ENCODE peak calls at places on chromosome 18, in four cellular contexts. One of them, this sample, is unnamed.

GRCh38 chr18:37355772-37356171 is 209.8 kb downstream of the CELF4 start:
- DNase-seq in GM12878: no peak
- DNase-seq in cardiac muscle cell: no peak
- DNase-seq in tibial nerve: no peak
- DNase-seq in this sample: no peak

GRCh38 chr18:49241852-49242251 is 218.6 kb downstream of the DYM start:
- DNase-seq in tibial nerve: no peak
- DNase-seq in cardiac muscle cell: no peak
- DNase-seq in GM12878: no peak
- DNase-seq in this sample: no peak

GRCh38 chr18:77102246-77103040 is 30.1 kb downstream of the MBP start:
- DNase-seq in cardiac muscle cell: peak; percentile 81
- DNase-seq in tibial nerve: no peak
- DNase-seq in GM12878: peak; percentile 74
- DNase-seq in this sample: no peak

GRCh38 chr18:49399003-49399402 is 61.4 kb downstream of the DYM start:
- DNase-seq in cardiac muscle cell: peak; percentile 35
- DNase-seq in tibial nerve: no peak
- DNase-seq in GM12878: no peak
- DNase-seq in this sample: no peak

GRCh38 chr18:51195086-51195601 is 2.3 kb downstream of the MEX3C start:
- DNase-seq in cardiac muscle cell: no peak
- DNase-seq in GM12878: no peak
- DNase-seq in tibial nerve: no peak
- DNase-seq in this sample: no peak

GRCh38 chr18:79515944-79516351 is 120.2 kb downstream of the NFATC1 start:
- DNase-seq in GM12878: no peak
- DNase-seq in cardiac muscle cell: peak; percentile 31
- DNase-seq in tibial nerve: no peak
- DNase-seq in this sample: no peak

GRCh38 chr18:49048361-49048760 is 97.6 kb upstream of the SMAD7 start:
- DNase-seq in GM12878: no peak
- DNase-seq in cardiac muscle cell: peak; percentile 38
- DNase-seq in tibial nerve: no peak
- DNase-seq in this sample: no peak

GRCh38 chr18:13461488-13461887 is 242.9 kb downstream of the LDLRAD4 start:
- DNase-seq in tibial nerve: no peak
- DNase-seq in cardiac muscle cell: no peak
- DNase-seq in GM12878: no peak
- DNase-seq in this sample: no peak

GRCh38 chr18:74790451-74790850 is 192.8 kb downstream of the ZNF407 start:
- DNase-seq in tibial nerve: no peak
- DNase-seq in cardiac muscle cell: no peak
- DNase-seq in GM12878: no peak
- DNase-seq in this sample: no peak

DNA sequence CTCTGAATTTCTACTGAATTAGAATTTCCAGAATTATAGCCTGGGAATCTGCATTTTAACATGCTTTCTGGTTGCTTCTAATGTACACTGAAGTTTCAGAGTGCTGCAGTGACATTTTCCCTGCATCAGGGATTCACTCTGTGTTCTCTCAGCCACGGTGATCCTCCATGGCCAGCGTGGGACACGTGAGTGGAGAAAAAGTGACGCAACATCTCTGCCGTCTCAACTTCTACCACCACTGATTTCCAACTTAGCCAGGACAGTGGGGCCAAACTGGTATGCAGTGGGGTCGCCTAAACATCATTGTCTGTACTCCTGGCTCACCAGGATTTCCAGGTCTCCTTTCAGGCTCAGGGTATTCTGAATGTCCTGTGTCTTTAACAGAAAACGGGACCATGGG is 44.6 kb downstream of the LAMA3 start:
- DNase-seq in GM12878: no peak
- DNase-seq in tibial nerve: no peak
- DNase-seq in cardiac muscle cell: no peak
- DNase-seq in this sample: no peak
- H3K27me3 ChIP-seq in GM12878: no peaks in the 10 kb centered on the region
- H3K27me3 ChIP-seq in tibial nerve: no peaks in the 10 kb centered on the region
- H3K27me3 ChIP-seq in cardiac muscle cell: no peaks in the 10 kb centered on the region
- H3K27me3 ChIP-seq in this sample: no peaks in the 10 kb centered on the region

DNA sequence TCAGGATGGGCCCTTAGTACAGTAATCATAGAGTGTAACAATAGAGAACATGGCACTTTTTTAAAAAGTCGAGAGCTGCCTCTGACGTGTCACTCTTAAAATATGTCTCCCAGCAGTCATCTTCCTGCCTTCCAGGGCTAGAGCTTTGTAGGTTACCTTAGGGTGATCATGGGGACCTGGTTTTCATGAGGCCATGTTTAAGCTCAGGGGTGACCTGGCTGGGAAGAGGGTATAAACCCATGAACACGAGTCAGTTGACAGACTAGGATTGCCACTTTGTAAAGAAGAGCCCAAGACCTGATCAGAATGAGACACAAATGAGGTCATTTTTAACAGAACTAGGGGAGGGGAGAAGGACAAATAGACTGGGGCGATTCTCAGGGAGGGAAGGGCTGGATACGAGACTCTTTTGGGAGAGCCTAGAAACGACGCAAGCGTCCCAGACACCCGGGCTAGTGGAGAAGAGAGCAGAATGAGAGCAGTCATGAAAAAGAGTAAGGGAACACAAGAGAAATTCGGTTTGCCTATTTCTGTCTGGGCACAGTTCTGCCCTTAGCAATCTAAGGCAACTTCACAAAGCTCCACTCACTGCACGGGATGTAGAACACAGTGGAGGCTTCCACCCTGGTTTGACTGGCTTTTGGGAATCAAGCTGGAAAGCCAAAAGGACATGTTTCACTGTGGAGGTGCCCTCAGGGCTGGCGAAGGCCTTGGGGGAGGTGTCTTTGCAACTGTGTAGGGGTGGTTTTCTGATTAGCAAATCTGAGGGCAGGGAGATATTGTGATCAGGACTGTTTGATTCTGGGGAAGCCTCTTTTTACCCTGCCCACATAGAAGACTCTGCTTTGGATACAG is 1.8 kb upstream of the RAB31 start:
- DNase-seq in cardiac muscle cell: no peak
- DNase-seq in tibial nerve: no peak
- DNase-seq in GM12878: no peak
- DNase-seq in this sample: no peak
- TF ChIP-seq CTCF in cardiac muscle cell: no peak
- TF ChIP-seq CTCF in tibial nerve: no peak
- TF ChIP-seq CTCF in GM12878: no peak
- TF ChIP-seq CTCF in this sample: no peak

GRCh38 chr18:45509535-45509934 is 105.7 kb upstream of the SLC14A2 start:
- DNase-seq in cardiac muscle cell: no peak
- DNase-seq in GM12878: no peak
- DNase-seq in tibial nerve: no peak
- DNase-seq in this sample: no peak

GRCh38 chr18:45498270-45498625 is 117.0 kb upstream of the SLC14A2 start:
- DNase-seq in cardiac muscle cell: no peak
- DNase-seq in GM12878: no peak
- DNase-seq in tibial nerve: no peak
- DNase-seq in this sample: no peak

GRCh38 chr18:45505497-45506206 is 109.6 kb upstream of the SLC14A2 start:
- DNase-seq in cardiac muscle cell: peak; percentile 29
- DNase-seq in GM12878: no peak
- DNase-seq in tibial nerve: no peak
- DNase-seq in this sample: no peak

GRCh38 chr18:45506951-45507350 is 108.3 kb upstream of the SLC14A2 start:
- DNase-seq in GM12878: no peak
- DNase-seq in tibial nerve: no peak
- DNase-seq in cardiac muscle cell: no peak
- DNase-seq in this sample: no peak

DNA sequence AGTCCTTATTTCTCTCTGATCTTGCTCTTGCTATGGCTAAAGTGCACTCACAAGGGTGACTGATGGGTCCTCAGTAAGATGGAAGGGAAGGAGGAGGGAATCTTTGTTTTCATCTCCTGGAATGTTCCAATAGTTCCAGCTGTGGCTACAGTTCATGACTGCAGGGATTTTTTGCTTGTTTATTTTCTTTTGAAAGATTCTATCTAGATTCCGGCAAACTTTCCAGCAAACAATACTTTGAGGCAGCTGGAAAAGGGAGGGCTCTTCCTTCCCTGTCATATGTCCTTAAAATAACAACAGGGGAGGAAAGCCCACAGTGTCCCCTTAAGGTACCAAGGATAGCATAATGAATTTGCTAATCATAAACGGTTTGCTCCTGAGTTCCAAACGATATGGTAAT is 111.3 kb upstream of the SLC14A2 start:
- DNase-seq in GM12878: no peak
- DNase-seq in cardiac muscle cell: no peak
- DNase-seq in tibial nerve: no peak
- DNase-seq in this sample: no peak
- H3K27me3 ChIP-seq in GM12878: no peaks in the 10 kb centered on the region
- H3K27me3 ChIP-seq in cardiac muscle cell: no peaks in the 10 kb centered on the region
- H3K27me3 ChIP-seq in tibial nerve: no peaks in the 10 kb centered on the region
- H3K27me3 ChIP-seq in this sample: no peaks in the 10 kb centered on the region

DNA sequence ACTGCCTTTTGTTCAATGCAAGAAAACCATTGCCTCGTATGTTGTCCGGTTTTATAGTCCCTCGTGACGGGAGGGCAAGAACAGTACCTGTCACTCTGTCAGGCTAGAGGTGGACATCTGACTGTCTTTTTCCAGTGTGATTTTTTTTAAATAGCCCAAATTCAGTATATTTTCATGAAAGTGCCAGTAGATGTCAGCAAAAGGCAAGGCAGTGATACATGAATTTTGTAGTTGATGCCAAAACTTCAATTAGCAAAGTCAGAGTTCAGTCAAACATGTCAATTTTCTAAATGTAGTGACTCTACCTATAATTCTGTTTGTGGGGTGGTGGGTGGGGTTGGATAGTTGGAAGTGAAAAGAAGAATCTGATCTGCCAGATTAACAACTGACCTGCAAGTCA is 296.0 kb upstream of the MC4R start:
- DNase-seq in tibial nerve: no peak
- DNase-seq in cardiac muscle cell: no peak
- DNase-seq in GM12878: no peak
- DNase-seq in this sample: no peak
- TF ChIP-seq CTCF in tibial nerve: no peak
- TF ChIP-seq CTCF in cardiac muscle cell: no peak
- TF ChIP-seq CTCF in GM12878: no peak
- TF ChIP-seq CTCF in this sample: no peak

GRCh38 chr18:11146238-11146946 is 3.0 kb downstream of the PIEZO2 start:
- DNase-seq in GM12878: no peak
- DNase-seq in cardiac muscle cell: no peak
- DNase-seq in tibial nerve: no peak
- DNase-seq in this sample: no peak
- H3K27me3 ChIP-seq in GM12878: no peaks in the 10 kb centered on the region
- H3K27me3 ChIP-seq in cardiac muscle cell: peaks cover 79% of the 10 kb centered on the region
- H3K27me3 ChIP-seq in tibial nerve: peaks cover 27% of the 10 kb centered on the region
- H3K27me3 ChIP-seq in this sample: no peaks in the 10 kb centered on the region

DNA sequence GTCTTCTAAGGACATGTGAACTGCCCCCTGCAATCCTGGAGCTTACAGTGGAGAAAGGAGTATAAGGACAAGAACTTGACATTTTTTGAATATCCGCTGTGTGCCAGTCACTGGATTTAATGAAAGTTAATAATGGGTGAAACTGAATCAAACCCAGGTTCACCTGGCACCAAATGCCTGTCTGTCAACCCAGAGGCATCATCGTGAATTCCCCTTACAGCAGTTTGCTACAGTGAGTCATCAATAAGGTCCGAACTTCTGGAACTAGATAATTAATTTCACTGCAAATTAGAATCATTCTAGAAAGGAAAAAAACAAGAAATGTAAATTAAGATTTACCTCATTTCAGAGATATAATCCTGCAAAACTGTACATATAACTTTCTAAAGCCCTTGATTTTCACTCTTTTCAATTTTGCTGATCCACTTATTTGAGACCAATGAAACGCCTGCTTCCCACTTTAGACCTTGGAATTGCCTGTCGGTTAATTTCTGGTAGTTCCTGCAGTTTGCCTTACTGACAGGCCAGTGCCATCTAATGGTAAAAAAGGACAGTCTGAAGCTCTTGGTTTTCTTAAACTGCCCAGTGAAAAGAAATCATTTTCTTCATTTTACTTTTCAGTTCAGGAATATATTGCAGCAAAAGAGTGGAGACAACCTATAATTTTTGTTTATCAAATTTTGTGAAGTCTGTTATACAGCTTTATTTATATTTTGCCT is 8.2 kb downstream of the DSG2 start:
- DNase-seq in tibial nerve: no peak
- DNase-seq in GM12878: no peak
- DNase-seq in cardiac muscle cell: peak; percentile 55
- DNase-seq in this sample: no peak
- TF ChIP-seq CTCF in tibial nerve: peak; percentile 16
- TF ChIP-seq CTCF in GM12878: no peak
- TF ChIP-seq CTCF in cardiac muscle cell: peak; percentile 37
- TF ChIP-seq CTCF in this sample: peak; percentile 25

GRCh38 chr18:59272971-59273935 is at the start of gene RAX:
- DNase-seq in GM12878: no peak
- DNase-seq in tibial nerve: no peak
- DNase-seq in cardiac muscle cell: peak; percentile 22
- DNase-seq in this sample: no peak

GRCh38 chr18:59270689-59271257 is 2.5 kb downstream of the RAX start:
- DNase-seq in tibial nerve: no peak
- DNase-seq in cardiac muscle cell: no peak
- DNase-seq in GM12878: no peak
- DNase-seq in this sample: no peak

GRCh38 chr18:59269563-59270214 is 3.6 kb downstream of the RAX start:
- DNase-seq in cardiac muscle cell: no peak
- DNase-seq in GM12878: no peak
- DNase-seq in tibial nerve: no peak
- DNase-seq in this sample: no peak

GRCh38 chr18:59272221-59272888 is 899 bp downstream of the RAX start:
- DNase-seq in GM12878: no peak
- DNase-seq in cardiac muscle cell: no peak
- DNase-seq in tibial nerve: no peak
- DNase-seq in this sample: no peak

DNA sequence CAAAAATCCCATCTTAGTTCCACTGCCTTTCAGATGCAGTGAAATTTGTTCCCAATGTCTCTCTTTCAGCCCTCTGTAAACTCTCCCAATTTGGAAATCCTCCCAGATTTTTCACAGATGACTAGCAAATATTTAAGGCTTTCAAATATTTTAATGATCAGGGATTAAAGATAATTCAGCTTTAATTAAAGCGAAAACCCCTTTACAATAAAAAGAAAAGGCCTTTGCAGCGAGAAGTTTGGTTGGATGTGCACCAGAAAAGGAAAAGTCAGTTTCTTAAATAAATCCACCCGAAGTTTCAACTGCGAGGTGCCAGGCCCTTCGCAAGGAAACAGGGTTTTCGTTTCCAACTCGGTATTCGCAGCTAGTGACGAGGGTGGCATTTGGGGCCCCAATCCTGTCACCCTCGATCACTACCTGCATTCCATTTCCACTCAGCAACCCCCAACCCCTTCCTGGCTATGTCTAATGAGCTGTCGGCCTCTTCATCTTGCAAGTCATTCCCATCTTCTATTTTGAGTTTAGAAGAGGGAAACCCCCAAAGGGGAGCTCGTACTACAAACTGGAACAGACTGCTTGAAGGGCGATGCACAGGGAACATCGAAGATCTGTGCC is 1.5 kb downstream of the RAX start:
- DNase-seq in tibial nerve: no peak
- DNase-seq in cardiac muscle cell: no peak
- DNase-seq in GM12878: no peak
- DNase-seq in this sample: no peak
- H3K27me3 ChIP-seq in tibial nerve: peaks cover 98% of the 10 kb centered on the region
- H3K27me3 ChIP-seq in cardiac muscle cell: peaks cover 100% of the 10 kb centered on the region
- H3K27me3 ChIP-seq in GM12878: peaks cover 23% of the 10 kb centered on the region
- H3K27me3 ChIP-seq in this sample: no peaks in the 10 kb centered on the region